ENCODE peak calls at places on chromosomes 2 and 18, in seven cellular contexts. Q is SK-N-MC; U is body of pancreas; B is naive thymus-derived CD4-positive, alpha-beta T cell; V is hepatocyte; J is GM23248; C is WERI-Rb-1. K is an unnamed sample.

GRCh38 chr2:196278491-196278911 is 107.1 kb upstream of the STK17B start:
- DNase-seq in Q (no peak), U (no peak), B (no peak), V (no peak), J (peak; percentile 88), C (no peak), K (no peak)

GRCh38 chr2:238497610-238498005 is 70.9 kb downstream of the ASB1 start:
- DNase-seq in Q (no peak), U (no peak), B (no peak), V (no peak), J (no peak), C (no peak), K (no peak)

GRCh38 chr18:44079602-44080001 is 601.1 kb upstream of the SETBP1 start:
- DNase-seq in Q (no peak), U (no peak), B (no peak), V (peak; percentile 46), J (peak; percentile 69), C (no peak), K (no peak)

GRCh38 chr2:181077128-181077709 is 96.8 kb downstream of the UBE2E3 start:
- DNase-seq in Q (no peak), U (no peak), B (peak; percentile 76), V (peak; percentile 61), J (peak; percentile 64), C (no peak), K (peak; percentile 68)

GRCh38 chr18:38421016-38421415 is 855.4 kb upstream of the CELF4 start:
- DNase-seq in Q (no peak), U (no peak), B (no peak), V (no peak), J (no peak), C (no peak), K (peak; percentile 58)

GRCh38 chr18:11761553-11761952 is 72.5 kb downstream of the GNAL start:
- DNase-seq in Q (no peak), U (no peak), B (no peak), V (peak; percentile 38), J (no peak), C (no peak), K (peak; percentile 63)

GRCh38 chr2:231397011-231397927 is 1.8 kb downstream of the B3GNT7 start:
- DNase-seq in Q (no peak), U (no peak), B (no peak), V (no peak), J (no peak), C (no peak), K (no peak)

GRCh38 chr2:75194184-75194868 is 5.0 kb downstream of the TACR1 start:
- DNase-seq in Q (no peak), U (no peak), B (no peak), V (no peak), J (no peak), C (no peak), K (no peak)

GRCh38 chr2:217794133-217794986 is 208.4 kb downstream of the TNS1 start:
- DNase-seq in Q (no peak), U (no peak), B (no peak), V (no peak), J (no peak), C (no peak), K (no peak)

GRCh38 chr2:47842846-47843245 is 59.9 kb downstream of the MSH6 start:
- DNase-seq in Q (no peak), U (no peak), B (no peak), V (no peak), J (peak; percentile 26), C (no peak), K (no peak)

GRCh38 chr2:53755022-53755630 is 12.5 kb upstream of the CHAC2 start:
- DNase-seq in Q (no peak), U (peak; percentile 61), B (no peak), V (no peak), J (peak; percentile 79), C (no peak), K (no peak)

GRCh38 chr2:144567745-144568144 is 47.8 kb upstream of the ZEB2 start:
- DNase-seq in Q (no peak), U (no peak), B (no peak), V (no peak), J (no peak), C (no peak), K (peak; percentile 45)

GRCh38 chr2:216445489-216445888 is 33.2 kb downstream of the SMARCAL1 start:
- DNase-seq in Q (no peak), U (no peak), B (no peak), V (no peak), J (no peak), C (no peak), K (no peak)

GRCh38 chr2:222689322-222689721 is 17.9 kb downstream of the MOGAT1 start:
- DNase-seq in Q (no peak), U (no peak), B (no peak), V (no peak), J (no peak), C (no peak), K (no peak)

DNA sequence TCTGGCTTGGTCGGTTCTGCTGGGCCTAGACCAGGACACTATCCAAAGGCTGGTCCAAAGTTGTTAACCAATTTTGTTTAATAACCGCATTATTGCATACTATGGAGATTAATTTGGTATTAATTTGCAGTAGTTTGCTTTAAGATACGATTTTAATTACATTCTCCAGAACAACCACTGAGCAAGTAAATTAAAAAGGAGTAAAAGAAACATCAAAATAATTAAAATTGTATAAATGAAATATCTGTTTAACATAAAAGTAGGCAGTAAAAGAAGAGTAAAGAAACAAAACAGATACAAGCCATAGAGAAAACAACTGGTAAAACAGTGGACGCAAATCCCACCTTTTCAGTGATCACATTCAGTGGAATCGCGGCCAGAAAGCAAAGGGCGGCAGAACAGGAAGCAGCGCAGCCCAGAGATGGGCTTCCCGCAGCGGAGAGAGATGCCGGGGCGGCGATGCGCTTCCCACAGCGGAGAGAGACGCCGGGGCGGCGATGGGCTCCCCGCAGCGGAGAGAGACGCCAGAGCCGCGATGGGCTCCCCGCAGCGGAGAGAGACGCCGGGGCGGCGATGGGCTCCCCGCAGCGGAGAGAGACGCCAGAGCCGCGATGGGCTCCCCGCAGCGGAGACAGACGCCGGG is 176.8 kb downstream of the RTP5 start:
- DNase-seq in Q (no peak), U (no peak), B (no peak), V (no peak), J (no peak), C (no peak), K (peak; percentile 41)
- H3K4me3 ChIP-seq in Q (no peak overlapping the region), U (no peak overlapping the region), B (no peak overlapping the region), V (no peak overlapping the region), J (peak overlapping the region; percentile 19), C (no peak overlapping the region), K (peak overlapping the region; percentile 25)

GRCh38 chr2:16649353-16650286 is 16.0 kb downstream of the CYRIA start:
- DNase-seq in Q (no peak), U (no peak), B (no peak), V (no peak), J (no peak), C (no peak), K (no peak)
- H3K27ac ChIP-seq in Q (no peak overlapping the region), U (peak overlapping the region; percentile 72), B (no peak overlapping the region), V (no peak overlapping the region), J (no peak overlapping the region), C (no peak overlapping the region), K (no peak overlapping the region)

GRCh38 chr2:85308201-85308600 is 19.6 kb downstream of the TGOLN2 start:
- DNase-seq in Q (no peak), U (no peak), B (no peak), V (no peak), J (no peak), C (no peak), K (no peak)

GRCh38 chr2:85309699-85310321 is 18.0 kb downstream of the TGOLN2 start:
- DNase-seq in Q (no peak), U (no peak), B (peak; percentile 50), V (no peak), J (no peak), C (no peak), K (no peak)

GRCh38 chr2:85310330-85310729 is 17.5 kb downstream of the TGOLN2 start:
- DNase-seq in Q (no peak), U (no peak), B (no peak), V (no peak), J (no peak), C (no peak), K (no peak)

GRCh38 chr2:85308951-85309555 is 18.7 kb downstream of the TGOLN2 start:
- DNase-seq in Q (no peak), U (peak; percentile 39), B (no peak), V (no peak), J (peak; percentile 69), C (peak; percentile 84), K (no peak)

GRCh38 chr2:85307527-85307897 is 20.3 kb downstream of the TGOLN2 start:
- DNase-seq in Q (no peak), U (no peak), B (no peak), V (no peak), J (no peak), C (no peak), K (no peak)
- H3K4me3 ChIP-seq in Q (no peak overlapping the region), U (no peak overlapping the region), B (peak overlapping the region; percentile 50), V (no peak overlapping the region), J (no peak overlapping the region), C (no peak overlapping the region), K (no peak overlapping the region)

DNA sequence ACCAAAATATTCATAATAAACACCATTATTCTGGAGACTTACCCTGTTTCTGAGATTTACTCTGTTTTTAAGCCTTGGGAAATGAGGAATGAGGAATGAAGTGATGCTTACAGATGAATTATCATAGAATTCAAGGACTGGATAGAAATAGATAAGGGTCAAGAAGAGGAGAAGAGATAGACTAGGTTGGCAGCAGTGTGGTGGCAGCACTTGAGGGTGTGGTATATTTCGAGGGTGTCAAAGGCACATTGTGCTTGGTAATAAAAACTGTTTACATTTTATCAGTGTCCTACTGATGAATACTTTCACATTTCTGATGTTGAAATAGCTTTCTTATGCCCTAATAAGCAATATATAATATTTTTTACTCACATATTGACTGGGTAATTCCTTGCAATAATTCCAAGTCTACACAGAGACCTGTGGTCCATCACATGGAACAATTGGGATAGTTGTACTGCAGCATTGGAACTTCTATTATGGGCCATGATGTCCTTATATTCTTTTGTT is 3.4 kb downstream of the TFPI start:
- DNase-seq in Q (no peak), U (no peak), B (no peak), V (no peak), J (no peak), C (no peak), K (no peak)
- H3K27ac ChIP-seq in Q (peak overlapping the region; percentile 21), U (peak overlapping the region; percentile 74), B (no peak overlapping the region), V (peak overlapping the region; percentile 87), J (no peak overlapping the region), C (no peak overlapping the region), K (no peak overlapping the region)

DNA sequence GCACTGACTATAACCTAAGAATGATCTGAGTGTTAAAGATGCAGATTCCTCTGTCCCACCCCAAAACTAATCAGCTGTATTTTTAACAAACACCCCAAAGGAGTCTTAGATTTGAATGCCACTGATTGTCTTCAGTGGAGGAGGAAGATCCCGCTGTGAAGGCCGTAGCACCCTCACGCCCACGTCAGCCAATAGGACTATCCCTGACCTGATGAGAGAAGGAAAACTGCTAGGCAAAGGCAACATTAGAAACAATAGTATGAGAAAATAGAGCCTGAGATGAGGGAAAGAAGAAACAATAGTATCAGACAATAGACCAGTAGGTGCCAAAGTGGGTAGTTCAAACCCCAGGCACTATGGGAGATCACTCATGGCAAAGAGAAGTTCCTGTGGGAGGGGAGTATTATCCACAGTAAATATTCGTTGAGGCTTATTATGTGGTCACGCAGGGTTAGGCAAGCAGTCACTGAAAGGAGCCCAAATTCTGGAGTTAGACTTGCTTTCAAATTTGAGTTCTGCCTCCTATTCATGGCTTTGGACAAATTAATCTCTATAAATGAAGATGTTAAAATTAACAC is 2.8 kb downstream of the PCBP1 start:
- DNase-seq in Q (no peak), U (no peak), B (no peak), V (no peak), J (peak; percentile 30), C (no peak), K (peak; percentile 39)
- H3K4me3 ChIP-seq in Q (peak overlapping the region; percentile 96), U (no peak overlapping the region), B (peak overlapping the region; percentile 71), V (peak overlapping the region; percentile 98), J (peak overlapping the region; percentile 96), C (no peak overlapping the region), K (peak overlapping the region; percentile 97)

GRCh38 chr18:21996261-21996892 is 173.0 kb upstream of the GATA6 start:
- DNase-seq in Q (no peak), U (peak; percentile 70), B (no peak), V (peak; percentile 70), J (peak; percentile 7), C (no peak), K (no peak)
- H3K27ac ChIP-seq in Q (no peak overlapping the region), U (peak overlapping the region; percentile 68), B (no peak overlapping the region), V (peak overlapping the region; percentile 93), J (no peak overlapping the region), C (no peak overlapping the region), K (no peak overlapping the region)

K was measured in neural progenitor cell.